ENCODE peak calls at places on chromosome 18, in six cellular contexts. E, Y, Z, X, L and R are unnamed samples.

GRCh38 chr18:2173464-2173863 is 397.8 kb downstream of the METTL4 start:
- DNase-seq in E (peak), Y (peak), Z (no peak), X (peak), L (peak), R (peak)

GRCh38 chr18:79493211-79493800 is 97.6 kb downstream of the NFATC1 start:
- DNase-seq in E (no peak), Y (no peak), Z (peak), X (no peak), L (no peak), R (no peak)

GRCh38 chr18:46416706-46417638 is 240.0 kb downstream of the LOXHD1 start:
- DNase-seq in E (no peak), Y (no peak), Z (no peak), X (peak), L (no peak), R (no peak)

GRCh38 chr18:28175930-28176673 is 828 bp downstream of the CDH2 start:
- DNase-seq in E (no peak), Y (peak), Z (no peak), X (peak), L (no peak), R (peak)

GRCh38 chr18:56083097-56083865 is 495.3 kb upstream of the TCF4 start:
- DNase-seq in E (no peak), Y (no peak), Z (no peak), X (peak), L (no peak), R (no peak)

GRCh38 chr18:48679236-48679635 is 140.4 kb downstream of the CTIF start:
- DNase-seq in E (no peak), Y (no peak), Z (no peak), X (no peak), L (no peak), R (no peak)

GRCh38 chr18:46171331-46171730 is 67.1 kb downstream of the HAUS1 start:
- DNase-seq in E (no peak), Y (no peak), Z (no peak), X (no peak), L (no peak), R (no peak)

GRCh38 chr18:44466997-44467396 is 213.7 kb upstream of the SETBP1 start:
- DNase-seq in E (no peak), Y (no peak), Z (no peak), X (no peak), L (no peak), R (no peak)

GRCh38 chr18:24878289-24878688 is 417.9 kb downstream of the HRH4 start:
- DNase-seq in E (peak), Y (peak), Z (no peak), X (peak), L (peak), R (peak)

GRCh38 chr18:32770181-32770650 is 2.6 kb downstream of the KLHL14 start:
- DNase-seq in E (no peak), Y (no peak), Z (no peak), X (no peak), L (no peak), R (no peak)

GRCh38 chr18:79517322-79517721 is 121.6 kb downstream of the NFATC1 start:
- DNase-seq in E (no peak), Y (no peak), Z (no peak), X (no peak), L (no peak), R (no peak)

GRCh38 chr18:33839452-33840225 is 261.6 kb downstream of the ASXL3 start:
- DNase-seq in E (peak), Y (peak), Z (no peak), X (peak), L (peak), R (peak)

GRCh38 chr18:25503567-25504081 is 151.7 kb upstream of the ZNF521 start:
- DNase-seq in E (peak), Y (peak), Z (peak), X (peak), L (no peak), R (peak)

GRCh38 chr18:24937624-24938285 is 414.2 kb downstream of the ZNF521 start:
- DNase-seq in E (no peak), Y (no peak), Z (no peak), X (no peak), L (no peak), R (no peak)